ENCODE peak calls at places on chromosomes 12 and 14, in six cellular contexts. C is NCI-H69; G is CD8-positive, alpha-beta T cell; L is anterior cingulate cortex; I is aorta; Q is RCC 7860. O is an unnamed sample.

GRCh38 chr14:100025111-100025510 is 40.1 kb upstream of the EVL start:
- DNase-seq in C (peak), G (no peak), L (no peak), I (no peak), Q (peak), O (peak)

GRCh38 chr12:121288158-121288848 is 8.2 kb downstream of the CAMKK2 start:
- DNase-seq in C (no peak), G (no peak), L (no peak), I (no peak), Q (no peak), O (no peak)

GRCh38 chr12:70154087-70154486 is 89.1 kb upstream of the CNOT2 start:
- DNase-seq in C (no peak), G (no peak), L (no peak), I (no peak), Q (no peak), O (no peak)

GRCh38 chr12:42213023-42213422 is 25.0 kb downstream of the YAF2 start:
- DNase-seq in C (peak), G (no peak), L (no peak), I (no peak), Q (no peak), O (peak)

GRCh38 chr12:25436206-25436912 is 116.7 kb downstream of the LMNTD1 start:
- DNase-seq in C (peak), G (no peak), L (no peak), I (no peak), Q (peak), O (peak)

GRCh38 chr12:57430117-57430930 is 519 bp downstream of the R3HDM2 start:
- DNase-seq in C (peak), G (peak), L (no peak), I (peak), Q (no peak), O (peak)

GRCh38 chr14:101736071-101736470 is 25.4 kb upstream of the PPP2R5C start:
- DNase-seq in C (no peak), G (no peak), L (no peak), I (no peak), Q (no peak), O (no peak)

GRCh38 chr12:54390668-54391551 is 6.4 kb upstream of the ZNF385A start:
- DNase-seq in C (peak), G (peak), L (peak), I (peak), Q (no peak), O (no peak)

GRCh38 chr14:99395904-99396530 is 84.6 kb downstream of the SETD3 start:
- DNase-seq in C (no peak), G (peak), L (no peak), I (no peak), Q (peak), O (peak)

GRCh38 chr12:80040075-80040738 is 59.1 kb upstream of the OTOGL start:
- DNase-seq in C (peak), G (no peak), L (no peak), I (no peak), Q (peak), O (peak)

GRCh38 chr12:22728989-22729388 is 104.0 kb downstream of the ETNK1 start:
- DNase-seq in C (no peak), G (no peak), L (no peak), I (no peak), Q (peak), O (no peak)

GRCh38 chr12:105399428-105400081 is 69.1 kb downstream of the C12orf75 start:
- DNase-seq in C (no peak), G (no peak), L (no peak), I (no peak), Q (no peak), O (no peak)

GRCh38 chr14:63178912-63179311 is 25.3 kb upstream of the RHOJ start:
- DNase-seq in C (no peak), G (no peak), L (no peak), I (no peak), Q (no peak), O (peak)

GRCh38 chr12:76268267-76268666 is 79.9 kb downstream of the BBS10 start:
- DNase-seq in C (no peak), G (no peak), L (no peak), I (no peak), Q (no peak), O (peak)

GRCh38 chr12:10771132-10771733 is 31.2 kb downstream of the TAS2R7 start:
- DNase-seq in C (peak), G (no peak), L (no peak), I (no peak), Q (peak), O (peak)

GRCh38 chr14:71533800-71534199 is 398.4 kb upstream of the RGS6 start:
- DNase-seq in C (peak), G (no peak), L (no peak), I (no peak), Q (no peak), O (no peak)

GRCh38 chr14:61355892-61356325 is 34.5 kb downstream of the PRKCH start:
- DNase-seq in C (peak), G (no peak), L (no peak), I (no peak), Q (peak), O (peak)

GRCh38 chr12:7155471-7156034 is 25.4 kb downstream of the CLSTN3 start:
- DNase-seq in C (peak), G (no peak), L (no peak), I (peak), Q (no peak), O (no peak)

GRCh38 chr12:68260153-68260552 is 6.7 kb upstream of the IL22 start:
- DNase-seq in C (no peak), G (no peak), L (no peak), I (no peak), Q (no peak), O (no peak)

GRCh38 chr12:117986705-117987469 is 18.1 kb upstream of the KSR2 start:
- DNase-seq in C (no peak), G (no peak), L (no peak), I (no peak), Q (peak), O (peak)

GRCh38 chr12:115404761-115405470 is 720.9 kb upstream of the TBX3 start:
- DNase-seq in C (no peak), G (no peak), L (no peak), I (no peak), Q (peak), O (peak)

GRCh38 chr14:70416322-70416716 is 571 bp downstream of the SYNJ2BP start:
- DNase-seq in C (peak), G (no peak), L (no peak), I (no peak), Q (no peak), O (peak)

GRCh38 chr14:104794099-104794498 is 1.4 kb downstream of the AKT1 start:
- DNase-seq in C (peak), G (no peak), L (no peak), I (peak), Q (no peak), O (peak)

GRCh38 chr12:52691076-52691764 is 11.0 kb upstream of the KRT1 start:
- DNase-seq in C (peak), G (peak), L (peak), I (no peak), Q (no peak), O (no peak)

GRCh38 chr12:102950107-102950949 is 7.1 kb upstream of the ASCL1 start:
- DNase-seq in C (peak), G (no peak), L (peak), I (no peak), Q (no peak), O (no peak)

GRCh38 chr12:55582066-55582465 is 9.8 kb downstream of the OR2AP1 start:
- DNase-seq in C (no peak), G (no peak), L (no peak), I (no peak), Q (no peak), O (no peak)

GRCh38 chr14:72792051-72792788 is 101.7 kb downstream of the DPF3 start:
- DNase-seq in C (no peak), G (no peak), L (peak), I (peak), Q (no peak), O (no peak)

GRCh38 chr14:70635971-70636595 is 5.6 kb upstream of the TTC9 start:
- DNase-seq in C (no peak), G (no peak), L (no peak), I (no peak), Q (peak), O (no peak)

GRCh38 chr12:91055976-91056375 is 1.8 kb downstream of the KERA start:
- DNase-seq in C (peak), G (no peak), L (no peak), I (no peak), Q (no peak), O (no peak)

GRCh38 chr14:68103841-68104240 is 284.3 kb downstream of the RAD51B start:
- DNase-seq in C (no peak), G (no peak), L (no peak), I (no peak), Q (no peak), O (peak)

GRCh38 chr12:29133141-29133540 is 15.9 kb upstream of the FAR2 start:
- DNase-seq in C (no peak), G (no peak), L (no peak), I (no peak), Q (no peak), O (no peak)

GRCh38 chr12:28830491-28830890 is 318.6 kb upstream of the FAR2 start:
- DNase-seq in C (peak), G (no peak), L (no peak), I (no peak), Q (no peak), O (no peak)

GRCh38 chr12:85641796-85642195 is 194.4 kb downstream of the RASSF9 start:
- DNase-seq in C (no peak), G (no peak), L (no peak), I (no peak), Q (no peak), O (peak)